ENCODE peak calls at places on chromosomes 1 and 21, in five cellular contexts. D, G, X, M and H are unnamed samples.

GRCh38 chr21:44300262-44300959 is 558 bp downstream of the PFKL start:
- DNase-seq in D (peak; percentile 57), G (peak; percentile 85), X (peak; percentile 70), M (peak; percentile 24), H (peak; percentile 87)

GRCh38 chr1:22264464-22265330 is 121.8 kb upstream of the WNT4 start:
- DNase-seq in D (no peak), G (no peak), X (no peak), M (no peak), H (no peak)

GRCh38 chr1:192654607-192655389 is 18.9 kb downstream of the RGS13 start:
- DNase-seq in D (no peak), G (no peak), X (no peak), M (peak; percentile 34), H (no peak)

GRCh38 chr1:61097326-61097725 is 15.0 kb downstream of the NFIA start:
- DNase-seq in D (no peak), G (no peak), X (no peak), M (peak; percentile 69), H (no peak)

GRCh38 chr1:10608690-10609089 is 133.9 kb downstream of the PEX14 start:
- DNase-seq in D (no peak), G (no peak), X (no peak), M (no peak), H (no peak)

GRCh38 chr1:72285074-72285425 is 2.7 kb upstream of the NEGR1 start:
- DNase-seq in D (no peak), G (no peak), X (peak; percentile 19), M (no peak), H (peak; percentile 64)

GRCh38 chr1:93288558-93288957 is 57.1 kb upstream of the DR1 start:
- DNase-seq in D (no peak), G (no peak), X (no peak), M (no peak), H (no peak)

GRCh38 chr1:221979461-221980032 is 237.7 kb upstream of the DUSP10 start:
- DNase-seq in D (no peak), G (no peak), X (no peak), M (no peak), H (no peak)

GRCh38 chr21:25199944-25200343 is 407.3 kb downstream of the MRPL39 start:
- DNase-seq in D (no peak), G (no peak), X (no peak), M (no peak), H (no peak)

GRCh38 chr1:63909511-63909910 is 135.7 kb downstream of the ROR1 start:
- DNase-seq in D (no peak), G (no peak), X (no peak), M (no peak), H (no peak)

GRCh38 chr1:12196641-12197482 is 30.1 kb downstream of the TNFRSF1B start:
- DNase-seq in D (no peak), G (no peak), X (no peak), M (no peak), H (peak; percentile 83)

GRCh38 chr1:30977105-30977504 is 68.5 kb upstream of the SDC3 start:
- DNase-seq in D (no peak), G (no peak), X (no peak), M (peak; percentile 50), H (no peak)

GRCh38 chr1:61116421-61116820 is 34.1 kb downstream of the NFIA start:
- DNase-seq in D (no peak), G (no peak), X (no peak), M (no peak), H (no peak)

GRCh38 chr1:120179420-120180348 is 3.4 kb upstream of the SEC22B start:
- DNase-seq in D (no peak), G (no peak), X (peak; percentile 41), M (peak; percentile 93), H (peak; percentile 74)

GRCh38 chr1:205907794-205908193 is 35.5 kb downstream of the SLC26A9 start:
- DNase-seq in D (no peak), G (no peak), X (no peak), M (peak; percentile 34), H (no peak)

GRCh38 chr1:153058826-153059784 is 1.8 kb upstream of the SPRR2A start:
- DNase-seq in D (no peak), G (no peak), X (no peak), M (no peak), H (no peak)

GRCh38 chr1:234605983-234606730 is 3.8 kb downstream of the IRF2BP2 start:
- DNase-seq in D (peak; percentile 34), G (peak; percentile 54), X (no peak), M (peak; percentile 70), H (no peak)

GRCh38 chr1:68128820-68129219 is 78.4 kb upstream of the DIRAS3 start:
- DNase-seq in D (no peak), G (no peak), X (no peak), M (no peak), H (no peak)

GRCh38 chr1:221011145-221011544 is 131.9 kb downstream of the HLX start:
- DNase-seq in D (no peak), G (no peak), X (no peak), M (no peak), H (no peak)

GRCh38 chr1:15696956-15697521 is 12.9 kb downstream of the PLEKHM2 start:
- DNase-seq in D (no peak), G (no peak), X (no peak), M (no peak), H (peak; percentile 69)

GRCh38 chr1:1623181-1623630 is 7.9 kb downstream of the MIB2 start:
- DNase-seq in D (no peak), G (no peak), X (no peak), M (no peak), H (peak; percentile 50)

GRCh38 chr1:226062558-226063361 is at the start of gene H3-3A:
- DNase-seq in D (peak; percentile 96), G (peak; percentile 99), X (peak; percentile 99), M (peak; percentile 94), H (peak; percentile 99)

GRCh38 chr1:226066415-226067077 is 4.0 kb downstream of the H3-3A start:
- DNase-seq in D (no peak), G (no peak), X (no peak), M (no peak), H (no peak)

GRCh38 chr1:226064816-226065248 is 2.3 kb downstream of the H3-3A start:
- DNase-seq in D (peak; percentile 38), G (no peak), X (peak; percentile 32), M (peak; percentile 80), H (no peak)

GRCh38 chr1:226063362-226064167 is 1.0 kb downstream of the H3-3A start:
- DNase-seq in D (peak; percentile 31), G (peak; percentile 56), X (peak; percentile 51), M (peak; percentile 49), H (peak; percentile 68)

DNA sequence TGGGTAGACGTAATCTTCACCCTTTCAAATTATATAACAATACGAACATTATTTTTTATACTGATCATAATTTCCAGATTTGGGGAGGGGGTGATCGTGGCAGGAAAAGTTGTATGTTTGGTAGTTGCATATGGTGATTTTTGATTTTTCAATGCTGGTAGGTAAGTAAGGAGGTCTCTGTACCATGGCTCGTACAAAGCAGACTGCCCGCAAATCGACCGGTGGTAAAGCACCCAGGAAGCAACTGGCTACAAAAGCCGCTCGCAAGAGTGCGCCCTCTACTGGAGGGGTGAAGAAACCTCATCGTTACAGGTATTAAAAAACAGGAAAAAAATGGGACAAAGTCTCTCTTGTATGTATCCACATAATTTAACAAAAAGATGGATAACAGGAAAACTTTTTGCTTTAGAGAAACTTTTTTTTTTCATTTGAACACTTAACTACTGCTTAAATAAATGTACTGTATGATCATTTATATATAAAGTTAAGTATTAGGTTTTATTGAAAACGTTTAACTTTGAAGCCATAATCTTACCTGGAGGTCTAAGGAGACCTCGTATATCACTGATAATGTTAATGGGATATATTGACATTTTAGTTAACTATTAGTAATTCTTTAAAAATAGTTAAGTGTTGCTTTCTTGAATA is 1.8 kb downstream of the H3-3A start:
- DNase-seq in D (peak; percentile 15), G (no peak), X (no peak), M (peak; percentile 22), H (no peak)
- H3K4me1 ChIP-seq in D (peaks cover 36% of the 10 kb centered on the region), G (peaks cover 29% of the 10 kb centered on the region), X (peaks cover 11% of the 10 kb centered on the region), M (no peaks in the 10 kb centered on the region), H (no peaks in the 10 kb centered on the region)

GRCh38 chr1:207188901-207189300 is 84.9 kb downstream of the C4BPA start:
- DNase-seq in D (no peak), G (no peak), X (no peak), M (no peak), H (no peak)

GRCh38 chr1:207194197-207194596 is 90.2 kb downstream of the C4BPA start:
- DNase-seq in D (no peak), G (no peak), X (no peak), M (no peak), H (no peak)

GRCh38 chr1:207186503-207186902 is 82.5 kb downstream of the C4BPA start:
- DNase-seq in D (no peak), G (no peak), X (no peak), M (no peak), H (no peak)

DNA sequence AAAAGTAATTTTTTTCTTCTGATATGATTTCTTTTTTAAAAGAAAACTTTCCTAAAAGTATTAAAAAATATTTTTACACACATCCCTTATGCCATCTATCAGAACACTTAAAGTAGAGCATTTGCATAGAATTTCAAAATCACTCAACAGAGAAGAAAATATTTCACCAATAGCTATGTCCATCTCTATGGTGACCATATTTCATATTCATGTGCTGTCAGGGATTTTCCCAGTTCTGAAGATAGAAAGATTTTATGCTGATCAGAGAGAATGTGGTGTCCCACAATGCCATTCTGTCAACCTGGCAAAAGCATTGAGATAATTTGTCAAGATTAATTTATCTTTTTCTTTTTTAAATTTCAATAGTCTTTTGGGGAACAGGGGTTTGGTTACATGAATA is 87.0 kb downstream of the C4BPA start:
- DNase-seq in D (no peak), G (no peak), X (no peak), M (no peak), H (no peak)
- H3K27ac ChIP-seq in D (no peak overlapping the region), G (no peak overlapping the region), X (no peak overlapping the region), M (no peak overlapping the region), H (no peak overlapping the region)

DNA sequence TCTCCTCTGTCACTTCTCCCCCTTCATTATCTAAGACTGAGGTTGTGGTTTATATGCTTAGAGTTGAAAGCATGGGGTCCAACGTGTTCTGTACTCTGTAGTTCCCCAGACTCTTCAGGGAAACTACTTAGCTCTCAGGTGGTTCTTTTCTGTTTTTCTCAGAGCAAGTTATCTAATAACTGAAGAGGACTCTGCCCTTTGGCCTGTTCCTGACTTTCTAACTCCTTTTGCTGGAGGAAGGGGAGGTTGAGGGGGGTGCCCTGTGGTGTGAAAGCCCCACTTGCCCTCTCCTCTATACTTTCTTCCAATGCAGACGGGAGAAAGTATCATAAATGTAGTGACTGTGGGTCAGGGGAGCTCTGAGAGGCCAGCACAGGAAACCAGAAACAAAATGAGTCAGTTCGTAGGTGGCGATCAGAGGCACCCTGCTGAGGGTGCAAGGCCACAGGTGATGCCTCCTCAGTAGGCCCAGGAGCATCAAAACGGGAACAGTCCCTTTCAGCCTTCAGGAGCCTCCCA is 5.0 kb downstream of the SLC25A44 start:
- DNase-seq in D (no peak), G (no peak), X (no peak), M (no peak), H (no peak)
- H3K4me3 ChIP-seq in D (no peak overlapping the region), G (no peak overlapping the region), X (no peak overlapping the region), M (no peak overlapping the region), H (no peak overlapping the region)

DNA sequence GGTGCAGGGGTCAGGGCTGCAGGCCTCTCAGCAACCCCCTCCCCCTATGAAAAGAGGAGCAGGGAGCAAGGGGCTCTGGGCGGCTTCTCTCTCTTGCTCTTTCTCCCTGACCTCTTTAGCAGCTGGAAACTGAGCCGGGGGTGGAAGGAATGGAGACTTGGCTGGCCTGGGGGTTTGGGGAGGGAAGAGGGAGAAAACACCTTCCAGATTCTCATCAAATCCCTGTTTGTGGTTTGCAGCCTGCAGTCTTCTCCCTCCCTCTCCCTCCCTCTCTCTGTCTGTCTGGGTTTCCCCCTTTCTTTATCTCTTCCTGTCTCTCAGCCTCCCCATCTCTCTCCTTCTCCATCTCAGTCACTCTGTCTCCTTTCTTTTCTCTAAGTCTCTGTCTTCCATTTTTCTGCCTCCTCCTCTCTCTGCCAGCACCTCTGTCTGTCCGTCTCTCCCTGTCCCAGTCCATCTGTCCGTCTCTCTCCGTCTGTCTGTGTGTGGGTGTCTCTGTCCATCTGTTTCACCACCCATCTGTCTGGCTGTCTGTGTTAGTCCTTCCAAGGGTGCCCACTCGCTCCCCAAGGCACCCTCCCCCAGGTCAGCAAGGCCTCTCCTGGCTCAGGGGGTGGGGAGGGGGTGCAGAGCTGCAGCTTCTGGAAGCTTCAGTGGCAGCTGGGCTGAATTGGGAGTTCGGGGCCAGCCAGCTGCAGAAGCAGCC is 6.3 kb downstream of the AHDC1 start:
- DNase-seq in D (no peak), G (no peak), X (no peak), M (no peak), H (no peak)
- H3K4me1 ChIP-seq in D (peaks cover 55% of the 10 kb centered on the region), G (peaks cover 20% of the 10 kb centered on the region), X (no peaks in the 10 kb centered on the region), M (peaks cover 62% of the 10 kb centered on the region), H (no peaks in the 10 kb centered on the region)